ENCODE peak calls at places on chromosomes 2 and 18, in six cellular contexts. One of them, this sample, is unnamed.

GRCh38 chr2:22458439-22458838 is 926.5 kb upstream of the KLHL29 start:
- DNase-seq in iris pigment epithelial cell: no peak
- DNase-seq in RCC 7860: no peak
- DNase-seq in fibroblast of mammary gland: no peak
- DNase-seq in HFFc6: no peak
- DNase-seq in endodermal cell: no peak
- DNase-seq in this sample: no peak

GRCh38 chr18:76491436-76491800 is 3.6 kb downstream of the ZNF516 start:
- DNase-seq in iris pigment epithelial cell: peak; percentile 59
- DNase-seq in RCC 7860: no peak
- DNase-seq in fibroblast of mammary gland: peak; percentile 64
- DNase-seq in HFFc6: no peak
- DNase-seq in endodermal cell: peak; percentile 91
- DNase-seq in this sample: peak; percentile 24

GRCh38 chr2:70663411-70663810 is 104.6 kb downstream of the ADD2 start:
- DNase-seq in iris pigment epithelial cell: no peak
- DNase-seq in RCC 7860: no peak
- DNase-seq in fibroblast of mammary gland: no peak
- DNase-seq in HFFc6: no peak
- DNase-seq in endodermal cell: peak; percentile 30
- DNase-seq in this sample: no peak

GRCh38 chr2:191758420-191759199 is 80.7 kb downstream of the NABP1 start:
- DNase-seq in iris pigment epithelial cell: peak; percentile 66
- DNase-seq in RCC 7860: peak; percentile 69
- DNase-seq in fibroblast of mammary gland: peak; percentile 63
- DNase-seq in HFFc6: peak; percentile 37
- DNase-seq in endodermal cell: peak; percentile 89
- DNase-seq in this sample: peak; percentile 40

GRCh38 chr2:20496942-20497341 is 50.1 kb downstream of the RHOB start:
- DNase-seq in iris pigment epithelial cell: no peak
- DNase-seq in RCC 7860: no peak
- DNase-seq in fibroblast of mammary gland: no peak
- DNase-seq in HFFc6: no peak
- DNase-seq in endodermal cell: no peak
- DNase-seq in this sample: no peak

GRCh38 chr2:241833101-241833937 is 24.3 kb downstream of the NEU4 start:
- DNase-seq in iris pigment epithelial cell: peak; percentile 82
- DNase-seq in RCC 7860: no peak
- DNase-seq in fibroblast of mammary gland: peak; percentile 68
- DNase-seq in HFFc6: peak; percentile 80
- DNase-seq in endodermal cell: peak; percentile 26
- DNase-seq in this sample: no peak

GRCh38 chr2:110888401-110888800 is 156.0 kb downstream of the ACOXL start:
- DNase-seq in iris pigment epithelial cell: no peak
- DNase-seq in RCC 7860: no peak
- DNase-seq in fibroblast of mammary gland: no peak
- DNase-seq in HFFc6: no peak
- DNase-seq in endodermal cell: no peak
- DNase-seq in this sample: no peak

GRCh38 chr18:48834421-48835011 is 116.2 kb downstream of the SMAD7 start:
- DNase-seq in iris pigment epithelial cell: peak; percentile 93
- DNase-seq in RCC 7860: peak; percentile 94
- DNase-seq in fibroblast of mammary gland: peak; percentile 93
- DNase-seq in HFFc6: peak; percentile 97
- DNase-seq in endodermal cell: peak; percentile 80
- DNase-seq in this sample: peak; percentile 71

GRCh38 chr2:219029829-219030165 is 11.5 kb downstream of the CFAP65 start:
- DNase-seq in iris pigment epithelial cell: peak; percentile 64
- DNase-seq in RCC 7860: peak; percentile 58
- DNase-seq in fibroblast of mammary gland: peak; percentile 71
- DNase-seq in HFFc6: peak; percentile 47
- DNase-seq in endodermal cell: peak; percentile 94
- DNase-seq in this sample: peak; percentile 73

GRCh38 chr2:23420840-23421476 is 36.0 kb downstream of the KLHL29 start:
- DNase-seq in iris pigment epithelial cell: no peak
- DNase-seq in RCC 7860: no peak
- DNase-seq in fibroblast of mammary gland: no peak
- DNase-seq in HFFc6: no peak
- DNase-seq in endodermal cell: peak; percentile 39
- DNase-seq in this sample: no peak

GRCh38 chr2:27208486-27209050 is 3.3 kb upstream of the ATRAID start:
- DNase-seq in iris pigment epithelial cell: no peak
- DNase-seq in RCC 7860: no peak
- DNase-seq in fibroblast of mammary gland: no peak
- DNase-seq in HFFc6: no peak
- DNase-seq in endodermal cell: peak; percentile 62
- DNase-seq in this sample: no peak

GRCh38 chr2:2582998-2583545 is 252.0 kb upstream of the MYT1L start:
- DNase-seq in iris pigment epithelial cell: no peak
- DNase-seq in RCC 7860: no peak
- DNase-seq in fibroblast of mammary gland: no peak
- DNase-seq in HFFc6: no peak
- DNase-seq in endodermal cell: peak; percentile 30
- DNase-seq in this sample: no peak

GRCh38 chr2:43676322-43677050 is at the start of gene C1GALT1C1L:
- DNase-seq in iris pigment epithelial cell: peak; percentile 57
- DNase-seq in RCC 7860: peak; percentile 29
- DNase-seq in fibroblast of mammary gland: peak; percentile 73
- DNase-seq in HFFc6: peak; percentile 3
- DNase-seq in endodermal cell: no peak
- DNase-seq in this sample: no peak

GRCh38 chr2:203427061-203427460 is 98.9 kb downstream of the ABI2 start:
- DNase-seq in iris pigment epithelial cell: peak; percentile 34
- DNase-seq in RCC 7860: no peak
- DNase-seq in fibroblast of mammary gland: peak; percentile 98
- DNase-seq in HFFc6: peak; percentile 86
- DNase-seq in endodermal cell: no peak
- DNase-seq in this sample: no peak